ENCODE peak calls at places on chromosomes 3 and 15, in four cellular contexts. T is WTC11, M is K562, L is HepG2. S is an unnamed sample.

GRCh38 chr3:29893024-29893554 is 612.2 kb downstream of the RBMS3 start:
- DNase-seq in L (no peak), T (no peak), M (no peak), S (no peak)

GRCh38 chr3:48039487-48040190 is 23.4 kb upstream of the MAP4 start:
- DNase-seq in M (no peak), T (no peak), L (peak), S (no peak)

GRCh38 chr3:169818330-169818729 is 5.6 kb upstream of the LRRC34 start:
- DNase-seq in T (no peak), M (no peak), L (no peak), S (no peak)

GRCh38 chr3:87333393-87333892 is 57.1 kb upstream of the POU1F1 start:
- DNase-seq in L (peak), M (peak), T (no peak), S (peak)

GRCh38 chr3:122952509-122952908 is 75.1 kb downstream of the SEMA5B start:
- DNase-seq in L (no peak), T (peak), M (no peak), S (no peak)

GRCh38 chr15:88174571-88174970 is 82.0 kb downstream of the NTRK3 start:
- DNase-seq in L (no peak), T (no peak), M (no peak), S (no peak)

GRCh38 chr15:40937762-40938529 is 8.8 kb downstream of the DLL4 start:
- DNase-seq in M (no peak), L (no peak), T (no peak), S (no peak)

GRCh38 chr3:194928183-194928736 is 242.6 kb downstream of the FAM43A start:
- DNase-seq in M (no peak), T (no peak), L (no peak), S (no peak)

GRCh38 chr3:120460217-120460616 is 9.4 kb upstream of the FSTL1 start:
- DNase-seq in T (no peak), M (no peak), L (no peak), S (no peak)

GRCh38 chr3:54863366-54863765 is 64.5 kb downstream of the LRTM1 start:
- DNase-seq in M (no peak), L (no peak), T (no peak), S (no peak)

GRCh38 chr3:44104668-44105321 is 136.9 kb upstream of the TOPAZ1 start:
- DNase-seq in L (no peak), M (peak), T (no peak), S (no peak)

GRCh38 chr3:9205345-9206143 is 43.9 kb downstream of the SRGAP3 start:
- DNase-seq in L (no peak), T (no peak), M (no peak), S (no peak)

GRCh38 chr3:52670621-52671521 is 14.8 kb downstream of the PBRM1 start:
- DNase-seq in L (peak), T (no peak), M (peak), S (no peak)

GRCh38 chr15:40807028-40807887 is at the start of the genes DNAJC17 and ZFYVE19:
- DNase-seq in T (peak), M (peak), L (peak), S (peak)

GRCh38 chr3:159782724-159783421 is 205.8 kb upstream of the IL12A start:
- DNase-seq in L (peak), M (no peak), T (no peak), S (no peak)

GRCh38 chr15:66642514-66642913 is 59.5 kb upstream of the SMAD6 start:
- DNase-seq in L (no peak), T (no peak), M (no peak), S (no peak)

GRCh38 chr3:186097663-186098451 is 11.0 kb downstream of the ETV5 start:
- DNase-seq in L (peak), M (peak), T (peak), S (peak)

GRCh38 chr15:28899061-28899738 is 13.4 kb downstream of the APBA2 start:
- DNase-seq in T (no peak), M (no peak), L (no peak), S (no peak)

GRCh38 chr15:59104602-59104911 is 389 bp upstream of the CCNB2 start:
- DNase-seq in T (no peak), L (no peak), M (no peak), S (no peak)

GRCh38 chr3:32973982-32974381 is 22.5 kb downstream of the CCR4 start:
- DNase-seq in L (no peak), M (no peak), T (no peak), S (no peak)

GRCh38 chr15:92958105-92958504 is 58.0 kb downstream of the CHD2 start:
- DNase-seq in T (no peak), L (no peak), M (no peak), S (no peak)

GRCh38 chr3:120678984-120679383 is 3.1 kb downstream of the HGD start:
- DNase-seq in M (no peak), T (no peak), L (no peak), S (no peak)

GRCh38 chr3:161254861-161255260 is 33.8 kb downstream of the NMD3 start:
- DNase-seq in T (no peak), M (no peak), L (no peak), S (no peak)

GRCh38 chr15:91192285-91193058 is 92.4 kb downstream of the SV2B start:
- DNase-seq in M (no peak), L (no peak), T (no peak), S (no peak)

GRCh38 chr3:165446555-165446954 is 250.4 kb upstream of the SLITRK3 start:
- DNase-seq in T (no peak), M (no peak), L (no peak), S (no peak)

GRCh38 chr15:31360843-31361763 is 34.5 kb downstream of the KLF13 start:
- DNase-seq in L (no peak), T (no peak), M (no peak), S (no peak)

GRCh38 chr3:146162561-146162960 is 1.6 kb upstream of the PLOD2 start:
- DNase-seq in M (no peak), L (no peak), T (no peak), S (no peak)

GRCh38 chr3:159763466-159764210 is 225.0 kb upstream of the IL12A start:
- DNase-seq in M (peak), L (no peak), T (peak), S (peak)

GRCh38 chr15:50257924-50258323 is 7.6 kb downstream of the HDC start:
- DNase-seq in M (peak), L (no peak), T (no peak), S (no peak)

GRCh38 chr3:10371789-10372188 is 50.9 kb upstream of the SEC13 start:
- DNase-seq in M (no peak), L (no peak), T (no peak), S (no peak)

GRCh38 chr3:10371167-10371566 is 50.3 kb upstream of the SEC13 start:
- DNase-seq in T (no peak), L (no peak), M (no peak), S (no peak)

GRCh38 chr3:10367466-10367865 is 46.6 kb upstream of the SEC13 start:
- DNase-seq in T (no peak), L (no peak), M (no peak), S (no peak)

GRCh38 chr3:10368512-10368911 is 47.6 kb upstream of the SEC13 start:
- DNase-seq in T (no peak), M (no peak), L (no peak), S (no peak)

DNA sequence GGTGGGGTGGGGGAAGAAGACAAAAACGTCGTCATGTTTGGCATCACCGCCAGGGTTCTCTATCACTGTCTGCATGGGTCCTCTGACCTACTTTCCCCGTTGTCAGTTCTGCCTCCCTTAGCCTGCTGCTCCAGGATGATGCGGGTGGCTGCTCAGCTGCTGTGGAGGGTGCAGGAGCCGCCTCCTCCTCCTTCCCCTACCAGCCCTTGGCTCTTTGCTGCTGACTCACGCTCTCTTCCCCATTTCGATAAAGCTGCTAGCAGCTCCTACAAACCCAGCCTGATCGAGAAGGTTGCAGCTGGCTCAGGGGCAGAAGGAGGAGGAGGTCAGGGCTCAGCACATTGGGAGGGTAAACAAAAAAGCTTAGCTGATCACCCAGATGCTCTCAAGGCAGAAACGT is 49.5 kb upstream of the SEC13 start:
- DNase-seq in T (no peak), L (no peak), M (peak), S (no peak)
- TF ChIP-seq ELF4 in T (no peak), L (no peak), M (no peak), S (no peak)

DNA sequence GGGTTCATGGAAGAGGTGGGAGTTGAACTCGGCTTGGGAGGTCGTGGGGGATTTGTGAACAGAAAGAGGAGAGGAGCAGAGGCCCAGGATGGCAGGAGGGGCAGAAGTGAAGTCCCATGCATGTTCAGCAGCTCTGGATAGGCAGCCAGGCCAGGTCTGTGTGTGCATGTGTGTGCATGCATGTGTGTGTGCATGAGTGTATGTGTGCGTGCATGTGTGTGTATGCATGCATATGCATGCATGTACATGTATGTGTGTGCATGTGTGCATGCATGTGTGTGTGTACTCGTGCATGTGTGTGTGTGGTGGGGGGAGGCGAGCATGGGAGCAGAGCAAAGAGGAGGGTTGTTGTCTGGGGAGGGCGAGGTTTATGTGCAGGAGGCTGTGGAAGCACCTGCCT is 178.4 kb downstream of the RPLP1 start:
- DNase-seq in L (no peak), T (no peak), M (no peak), S (no peak)
- TF ChIP-seq ELF4 in L (no peak), T (no peak), M (no peak), S (no peak)

DNA sequence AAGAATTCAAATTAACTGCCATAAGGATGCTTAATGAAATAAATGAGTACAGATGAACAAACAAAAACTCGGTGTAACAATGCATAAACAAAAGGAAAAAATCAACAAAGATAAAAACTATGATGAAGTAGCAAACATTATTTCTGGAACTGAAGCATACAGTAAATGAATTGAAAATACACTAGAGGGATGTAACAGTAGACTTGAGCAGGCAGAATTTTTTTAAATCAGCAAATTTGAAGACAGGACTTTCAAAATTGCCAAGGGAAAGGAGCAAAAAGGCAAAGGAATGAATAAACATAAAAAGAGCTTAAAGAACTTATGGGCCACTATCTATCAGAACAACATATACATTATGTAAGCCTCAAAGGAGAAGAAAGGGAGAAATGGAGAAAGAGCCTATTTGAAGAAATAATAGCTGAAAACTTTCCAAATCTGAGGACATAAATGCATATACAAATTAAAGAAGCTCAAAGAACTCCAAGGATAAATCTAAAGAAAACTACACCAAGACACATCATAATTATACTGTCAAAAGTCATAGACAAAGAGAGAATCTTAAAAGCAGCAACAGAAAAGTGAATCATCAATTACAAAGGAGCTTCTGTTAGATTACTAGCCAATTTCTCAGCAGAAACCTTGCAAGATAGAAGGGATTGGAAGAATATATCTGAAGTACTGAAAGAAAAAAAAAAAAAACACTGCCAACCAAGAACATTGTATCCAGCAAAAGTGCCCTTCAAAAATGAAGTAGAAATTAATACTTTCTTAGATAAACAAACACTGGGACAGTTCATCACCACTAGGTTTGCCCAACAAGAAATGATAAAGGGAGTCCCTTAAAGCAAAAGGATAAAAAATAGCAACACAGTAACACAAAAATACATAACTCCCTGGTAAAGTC is 15.5 kb downstream of the TOP2B start:
- DNase-seq in L (no peak), M (no peak), T (no peak), S (no peak)
- TF ChIP-seq ELF4 in L (no peak), M (no peak), T (no peak), S (no peak)

GRCh38 chr15:101156509-101157159 is 95.2 kb downstream of the CHSY1 start:
- DNase-seq in T (no peak), M (peak), L (no peak), S (no peak)
- TF ChIP-seq ELF4 in T (no peak), M (no peak), L (no peak), S (no peak)

GRCh38 chr3:3101660-3102458 is 8.3 kb downstream of the IL5RA start:
- DNase-seq in M (no peak), T (no peak), L (no peak), S (no peak)

GRCh38 chr3:3102751-3103150 is 7.4 kb downstream of the IL5RA start:
- DNase-seq in L (no peak), M (no peak), T (no peak), S (no peak)

DNA sequence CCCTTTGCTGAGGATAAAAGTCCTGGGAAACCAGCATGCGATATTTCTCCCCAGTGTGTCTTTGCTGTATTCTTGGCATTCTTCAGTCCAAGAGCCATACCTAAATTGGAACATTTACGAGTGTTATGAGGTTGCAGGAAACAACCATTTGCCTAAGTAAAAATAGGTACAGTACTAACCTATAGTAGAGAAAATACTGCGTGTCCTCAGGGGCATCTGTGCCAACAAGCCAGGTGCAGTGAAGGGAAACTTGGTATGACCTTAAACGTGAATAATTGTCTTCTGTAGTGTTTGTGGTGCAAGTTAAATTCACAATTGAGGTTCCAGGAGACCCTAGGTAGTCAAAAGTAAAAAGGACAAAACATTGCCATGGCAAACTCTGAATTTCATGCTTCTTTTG is 12.2 kb downstream of the IL5RA start:
- DNase-seq in M (no peak), L (no peak), T (no peak), S (no peak)
- TF ChIP-seq ELF4 in M (no peak), L (no peak), T (no peak), S (no peak)

DNA sequence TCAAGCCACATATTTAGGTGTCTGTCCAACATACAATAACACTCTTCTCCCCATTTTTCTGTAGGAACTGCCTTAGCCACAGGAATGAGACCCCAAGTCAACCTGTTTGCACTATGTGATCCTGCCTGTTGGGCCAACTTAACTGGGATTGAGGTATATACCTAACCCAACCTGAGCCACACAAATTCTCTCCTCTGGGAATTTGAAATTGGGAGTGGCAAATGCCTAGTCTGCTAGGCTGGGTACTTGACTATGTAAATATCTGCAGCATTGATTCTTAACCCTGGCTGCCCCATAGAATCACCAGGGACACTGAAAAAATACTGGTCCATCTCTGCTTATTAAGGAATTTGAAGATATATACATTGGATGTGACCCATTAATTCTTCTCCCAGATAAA is 35.2 kb upstream of the TNIK start:
- DNase-seq in M (no peak), T (no peak), L (no peak), S (no peak)
- TF ChIP-seq ELF4 in M (no peak), T (no peak), L (no peak), S (no peak)

S was measured in HEK293T.